ENCODE peak calls at places on chromosome 14, in four cellular contexts. Z, O, L and I are unnamed samples.

GRCh38 chr14:64604854-64605253 is 55.1 kb downstream of the PPP1R36 start:
- DNase-seq in Z (no peak), L (no peak), O (no peak), I (no peak)

GRCh38 chr14:101595887-101596721 is 34.8 kb downstream of the DIO3 start:
- DNase-seq in Z (no peak), L (no peak), O (no peak), I (no peak)

GRCh38 chr14:94227029-94227428 is 52.9 kb downstream of the PPP4R4 start:
- DNase-seq in L (peak; percentile 17), Z (no peak), O (no peak), I (no peak)

GRCh38 chr14:103198429-103199140 is 75.3 kb downstream of the TNFAIP2 start:
- DNase-seq in O (no peak), L (peak; percentile 90), Z (peak; percentile 28), I (no peak)

GRCh38 chr14:77832301-77832700 is 32.4 kb downstream of the ADCK1 start:
- DNase-seq in O (no peak), L (no peak), Z (no peak), I (no peak)

GRCh38 chr14:64708148-64709004 is 4.2 kb downstream of the PLEKHG3 start:
- DNase-seq in O (peak; percentile 90), L (peak; percentile 69), Z (peak; percentile 60), I (peak; percentile 82)

GRCh38 chr14:62662811-62663477 is 382.3 kb downstream of the KCNH5 start:
- DNase-seq in L (peak; percentile 12), O (no peak), Z (no peak), I (no peak)

GRCh38 chr14:22994762-22995275 is 12.5 kb upstream of the AJUBA start:
- DNase-seq in Z (peak; percentile 70), O (peak; percentile 24), L (peak; percentile 40), I (no peak)

GRCh38 chr14:67269338-67270060 is 28.3 kb downstream of the PALS1 start:
- DNase-seq in O (no peak), Z (peak; percentile 65), L (peak; percentile 79), I (no peak)

GRCh38 chr14:92135269-92135668 is 13.5 kb downstream of the CPSF2 start:
- DNase-seq in Z (peak; percentile 14), L (peak; percentile 52), O (peak; percentile 51), I (no peak)

GRCh38 chr14:99395904-99396530 is 84.6 kb downstream of the SETD3 start:
- DNase-seq in L (peak; percentile 74), O (peak; percentile 44), Z (peak; percentile 82), I (no peak)

GRCh38 chr14:51653096-51653814 is 1.5 kb downstream of the FRMD6 start:
- DNase-seq in Z (peak; percentile 83), L (peak; percentile 84), O (no peak), I (peak; percentile 14)

GRCh38 chr14:101222362-101223090 is 319.0 kb upstream of the RTL1 start:
- DNase-seq in L (no peak), Z (no peak), O (no peak), I (no peak)

GRCh38 chr14:53304726-53305381 is 151.7 kb upstream of the DDHD1 start:
- DNase-seq in L (peak; percentile 60), O (no peak), Z (peak; percentile 9), I (no peak)